ENCODE peak calls at places on chromosomes 3 and 15, in seven cellular contexts. One of them, this sample, is unnamed.
A peak's percentile ranks its signal among the peaks of the same experiment; 100 is the strongest.

GRCh38 chr3:18424213-18424861 is 802 bp downstream of the SATB1 start:
- DNase-seq in CD4-positive, alpha-beta T cell: no peak
- DNase-seq in suprapubic skin: peak; percentile 55
- DNase-seq in GM10248: peak; percentile 18
- DNase-seq in A549: no peak
- DNase-seq in PC-9: no peak
- DNase-seq in natural killer cell: peak; percentile 21
- DNase-seq in this sample: no peak

GRCh38 chr15:99955181-99955525 is 221.9 kb upstream of the LYSMD4 start:
- DNase-seq in natural killer cell: no peak
- DNase-seq in A549: no peak
- DNase-seq in suprapubic skin: peak; percentile 33
- DNase-seq in CD4-positive, alpha-beta T cell: no peak
- DNase-seq in PC-9: no peak
- DNase-seq in GM10248: peak; percentile 3
- DNase-seq in this sample: no peak

GRCh38 chr3:169929830-169930519 is 18.6 kb downstream of the SAMD7 start:
- DNase-seq in natural killer cell: no peak
- DNase-seq in GM10248: peak; percentile 45
- DNase-seq in PC-9: no peak
- DNase-seq in suprapubic skin: no peak
- DNase-seq in CD4-positive, alpha-beta T cell: no peak
- DNase-seq in A549: no peak
- DNase-seq in this sample: no peak

GRCh38 chr15:59997070-59997701 is 6.9 kb upstream of the FOXB1 start:
- DNase-seq in CD4-positive, alpha-beta T cell: peak; percentile 57
- DNase-seq in suprapubic skin: no peak
- DNase-seq in A549: no peak
- DNase-seq in PC-9: peak; percentile 45
- DNase-seq in natural killer cell: no peak
- DNase-seq in GM10248: peak; percentile 78
- DNase-seq in this sample: no peak

GRCh38 chr15:52262364-52262763 is 33.2 kb downstream of the MYO5C start:
- DNase-seq in PC-9: no peak
- DNase-seq in suprapubic skin: no peak
- DNase-seq in GM10248: peak; percentile 27
- DNase-seq in A549: no peak
- DNase-seq in natural killer cell: no peak
- DNase-seq in CD4-positive, alpha-beta T cell: no peak
- DNase-seq in this sample: no peak

GRCh38 chr3:158961911-158962310 is 160.1 kb downstream of the MFSD1 start:
- DNase-seq in natural killer cell: no peak
- DNase-seq in CD4-positive, alpha-beta T cell: no peak
- DNase-seq in GM10248: no peak
- DNase-seq in suprapubic skin: no peak
- DNase-seq in PC-9: no peak
- DNase-seq in A549: no peak
- DNase-seq in this sample: no peak

GRCh38 chr15:52193791-52194190 is 2.6 kb upstream of the GNB5 start:
- DNase-seq in PC-9: no peak
- DNase-seq in suprapubic skin: no peak
- DNase-seq in CD4-positive, alpha-beta T cell: no peak
- DNase-seq in A549: no peak
- DNase-seq in natural killer cell: no peak
- DNase-seq in GM10248: no peak
- DNase-seq in this sample: no peak

GRCh38 chr3:12041476-12041875 is 37.3 kb downstream of the SYN2 start:
- DNase-seq in CD4-positive, alpha-beta T cell: no peak
- DNase-seq in GM10248: no peak
- DNase-seq in PC-9: no peak
- DNase-seq in A549: no peak
- DNase-seq in natural killer cell: no peak
- DNase-seq in suprapubic skin: no peak
- DNase-seq in this sample: no peak

GRCh38 chr3:50139718-50140423 is 15.3 kb upstream of the SEMA3F start:
- DNase-seq in natural killer cell: no peak
- DNase-seq in suprapubic skin: no peak
- DNase-seq in A549: no peak
- DNase-seq in GM10248: no peak
- DNase-seq in CD4-positive, alpha-beta T cell: no peak
- DNase-seq in PC-9: no peak
- DNase-seq in this sample: no peak

GRCh38 chr3:12993022-12993622 is 80.1 kb downstream of the IQSEC1 start:
- DNase-seq in PC-9: peak; percentile 56
- DNase-seq in CD4-positive, alpha-beta T cell: no peak
- DNase-seq in suprapubic skin: peak; percentile 67
- DNase-seq in natural killer cell: no peak
- DNase-seq in GM10248: no peak
- DNase-seq in A549: no peak
- DNase-seq in this sample: no peak

GRCh38 chr3:129517516-129517915 is 10.9 kb upstream of the RHO start:
- DNase-seq in PC-9: no peak
- DNase-seq in CD4-positive, alpha-beta T cell: no peak
- DNase-seq in A549: no peak
- DNase-seq in suprapubic skin: no peak
- DNase-seq in natural killer cell: no peak
- DNase-seq in GM10248: no peak
- DNase-seq in this sample: no peak

GRCh38 chr15:68228971-68229385 is 550 bp downstream of the CLN6 start:
- DNase-seq in suprapubic skin: peak; percentile 77
- DNase-seq in GM10248: peak; percentile 33
- DNase-seq in A549: peak; percentile 19
- DNase-seq in CD4-positive, alpha-beta T cell: no peak
- DNase-seq in natural killer cell: no peak
- DNase-seq in PC-9: no peak
- DNase-seq in this sample: no peak

GRCh38 chr15:68231102-68231818 is 1.7 kb upstream of the CLN6 start:
- DNase-seq in PC-9: no peak
- DNase-seq in natural killer cell: no peak
- DNase-seq in GM10248: no peak
- DNase-seq in suprapubic skin: peak; percentile 55
- DNase-seq in A549: no peak
- DNase-seq in CD4-positive, alpha-beta T cell: no peak
- DNase-seq in this sample: peak; percentile 61

GRCh38 chr15:68230157-68231100 is 901 bp upstream of the CLN6 start:
- DNase-seq in suprapubic skin: peak; percentile 69
- DNase-seq in CD4-positive, alpha-beta T cell: no peak
- DNase-seq in natural killer cell: no peak
- DNase-seq in A549: no peak
- DNase-seq in GM10248: no peak
- DNase-seq in PC-9: no peak
- DNase-seq in this sample: peak; percentile 57

GRCh38 chr15:68228143-68228970 is 1.2 kb downstream of the CLN6 start:
- DNase-seq in PC-9: no peak
- DNase-seq in A549: peak; percentile 26
- DNase-seq in CD4-positive, alpha-beta T cell: no peak
- DNase-seq in suprapubic skin: peak; percentile 56
- DNase-seq in GM10248: no peak
- DNase-seq in natural killer cell: no peak
- DNase-seq in this sample: peak; percentile 62

GRCh38 chr15:68229386-68230156 is at the start of gene CLN6:
- DNase-seq in GM10248: peak; percentile 95
- DNase-seq in A549: peak; percentile 83
- DNase-seq in natural killer cell: peak; percentile 77
- DNase-seq in PC-9: peak; percentile 79
- DNase-seq in suprapubic skin: peak; percentile 88
- DNase-seq in CD4-positive, alpha-beta T cell: peak; percentile 81
- DNase-seq in this sample: peak; percentile 88
- TF ChIP-seq CTCF in GM10248: no peak
- TF ChIP-seq CTCF in A549: no peak
- TF ChIP-seq CTCF in natural killer cell: no peak
- TF ChIP-seq CTCF in PC-9: no peak
- TF ChIP-seq CTCF in suprapubic skin: no peak
- TF ChIP-seq CTCF in CD4-positive, alpha-beta T cell: no peak
- TF ChIP-seq CTCF in this sample: no peak

GRCh38 chr3:183087184-183087583 is 12.1 kb downstream of the MCCC1 start:
- DNase-seq in A549: no peak
- DNase-seq in CD4-positive, alpha-beta T cell: no peak
- DNase-seq in GM10248: no peak
- DNase-seq in natural killer cell: no peak
- DNase-seq in PC-9: no peak
- DNase-seq in suprapubic skin: no peak
- DNase-seq in this sample: no peak

GRCh38 chr3:183082355-183082915 is 16.9 kb downstream of the MCCC1 start:
- DNase-seq in CD4-positive, alpha-beta T cell: no peak
- DNase-seq in suprapubic skin: no peak
- DNase-seq in natural killer cell: no peak
- DNase-seq in A549: no peak
- DNase-seq in PC-9: no peak
- DNase-seq in GM10248: no peak
- DNase-seq in this sample: no peak

GRCh38 chr3:183081459-183082183 is 17.7 kb downstream of the MCCC1 start:
- DNase-seq in natural killer cell: no peak
- DNase-seq in PC-9: no peak
- DNase-seq in GM10248: no peak
- DNase-seq in suprapubic skin: no peak
- DNase-seq in CD4-positive, alpha-beta T cell: no peak
- DNase-seq in A549: no peak
- DNase-seq in this sample: no peak

GRCh38 chr3:183080628-183081027 is 18.7 kb downstream of the MCCC1 start:
- DNase-seq in CD4-positive, alpha-beta T cell: no peak
- DNase-seq in natural killer cell: no peak
- DNase-seq in A549: no peak
- DNase-seq in PC-9: no peak
- DNase-seq in suprapubic skin: no peak
- DNase-seq in GM10248: no peak
- DNase-seq in this sample: no peak

DNA sequence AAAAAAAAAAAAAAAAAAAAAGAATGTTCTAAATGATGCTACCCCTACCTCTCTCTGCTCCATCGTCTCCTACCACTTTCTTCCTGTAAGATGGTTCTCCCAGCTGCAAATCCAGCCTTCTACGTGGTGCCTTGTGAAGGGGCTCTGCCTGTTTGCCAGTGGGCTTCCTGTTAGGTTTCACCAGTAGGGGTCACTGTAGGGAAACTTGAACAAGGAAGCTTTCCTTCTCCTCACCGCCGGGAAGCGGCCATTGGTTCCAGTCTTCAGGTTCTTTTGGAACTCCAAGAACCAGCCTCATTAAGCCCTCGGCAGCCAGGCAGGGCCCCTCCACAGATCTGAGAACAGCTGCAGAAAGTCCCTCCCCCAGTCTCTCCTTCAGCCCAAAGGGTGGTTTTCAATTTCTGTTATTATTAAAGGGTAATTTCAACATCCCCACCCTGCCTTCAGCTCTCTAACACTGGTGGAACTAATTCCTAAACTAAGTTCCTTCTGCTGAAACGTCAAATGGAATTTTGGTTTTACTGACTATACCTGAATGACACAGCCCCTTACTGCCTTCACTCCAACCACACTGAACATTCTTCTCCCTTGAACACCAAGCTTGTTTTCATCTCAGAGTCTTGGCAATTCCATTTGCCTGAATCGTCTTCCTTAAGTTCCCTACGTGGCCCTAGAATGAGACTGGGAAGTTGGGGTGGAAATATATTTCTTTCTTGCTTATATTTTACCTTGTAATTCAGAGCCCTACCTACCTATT is 13.5 kb downstream of the MCCC1 start:
- DNase-seq in CD4-positive, alpha-beta T cell: no peak
- DNase-seq in suprapubic skin: no peak
- DNase-seq in A549: peak; percentile 21
- DNase-seq in natural killer cell: no peak
- DNase-seq in GM10248: no peak
- DNase-seq in PC-9: no peak
- DNase-seq in this sample: no peak
- TF ChIP-seq CTCF in CD4-positive, alpha-beta T cell: peak; percentile 60
- TF ChIP-seq CTCF in suprapubic skin: no peak
- TF ChIP-seq CTCF in A549: peak; percentile 24
- TF ChIP-seq CTCF in natural killer cell: no peak
- TF ChIP-seq CTCF in GM10248: peak; percentile 39
- TF ChIP-seq CTCF in PC-9: peak; percentile 62
- TF ChIP-seq CTCF in this sample: peak; percentile 68

GRCh38 chr3:47781685-47782537 is at the start of gene SMARCC1:
- DNase-seq in PC-9: peak; percentile 97
- DNase-seq in natural killer cell: peak; percentile 95
- DNase-seq in A549: peak; percentile 96
- DNase-seq in suprapubic skin: peak; percentile 98
- DNase-seq in GM10248: peak; percentile 98
- DNase-seq in CD4-positive, alpha-beta T cell: peak; percentile 97
- DNase-seq in this sample: peak; percentile 99
- TF ChIP-seq CTCF in PC-9: no peak
- TF ChIP-seq CTCF in natural killer cell: no peak
- TF ChIP-seq CTCF in A549: no peak
- TF ChIP-seq CTCF in suprapubic skin: no peak
- TF ChIP-seq CTCF in GM10248: peak; percentile 6
- TF ChIP-seq CTCF in CD4-positive, alpha-beta T cell: no peak
- TF ChIP-seq CTCF in this sample: peak; percentile 33

DNA sequence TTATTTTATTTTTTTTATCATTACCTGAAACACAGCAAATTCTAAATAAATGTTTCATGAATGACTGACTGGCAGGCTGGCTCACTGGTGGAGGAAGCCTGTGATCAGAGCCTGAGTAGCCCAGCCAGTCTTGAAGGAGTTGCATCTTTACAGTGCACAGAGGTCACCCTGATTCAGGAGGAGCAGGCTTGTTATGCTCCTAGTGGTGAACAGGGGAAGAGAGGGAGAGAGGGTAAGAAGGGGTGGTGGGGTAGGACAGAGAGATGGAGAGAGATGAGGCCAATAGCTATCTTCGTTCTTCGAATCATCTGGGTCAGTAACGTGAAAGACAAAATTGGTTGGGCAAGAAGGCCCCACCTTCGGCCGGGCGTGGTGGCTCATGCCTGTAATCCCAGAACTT is 202.6 kb upstream of the MCTP2 start:
- DNase-seq in suprapubic skin: no peak
- DNase-seq in natural killer cell: no peak
- DNase-seq in GM10248: no peak
- DNase-seq in CD4-positive, alpha-beta T cell: no peak
- DNase-seq in A549: no peak
- DNase-seq in PC-9: no peak
- DNase-seq in this sample: no peak
- TF ChIP-seq CTCF in suprapubic skin: no peak
- TF ChIP-seq CTCF in natural killer cell: no peak
- TF ChIP-seq CTCF in GM10248: no peak
- TF ChIP-seq CTCF in CD4-positive, alpha-beta T cell: no peak
- TF ChIP-seq CTCF in A549: no peak
- TF ChIP-seq CTCF in PC-9: no peak
- TF ChIP-seq CTCF in this sample: no peak

GRCh38 chr3:134145183-134145582 is 105.5 kb downstream of the RYK start:
- DNase-seq in natural killer cell: no peak
- DNase-seq in suprapubic skin: no peak
- DNase-seq in A549: no peak
- DNase-seq in CD4-positive, alpha-beta T cell: no peak
- DNase-seq in PC-9: no peak
- DNase-seq in GM10248: no peak
- DNase-seq in this sample: no peak
- TF ChIP-seq CTCF in natural killer cell: no peak
- TF ChIP-seq CTCF in suprapubic skin: no peak
- TF ChIP-seq CTCF in A549: no peak
- TF ChIP-seq CTCF in CD4-positive, alpha-beta T cell: no peak
- TF ChIP-seq CTCF in PC-9: no peak
- TF ChIP-seq CTCF in GM10248: no peak
- TF ChIP-seq CTCF in this sample: peak; percentile 24

DNA sequence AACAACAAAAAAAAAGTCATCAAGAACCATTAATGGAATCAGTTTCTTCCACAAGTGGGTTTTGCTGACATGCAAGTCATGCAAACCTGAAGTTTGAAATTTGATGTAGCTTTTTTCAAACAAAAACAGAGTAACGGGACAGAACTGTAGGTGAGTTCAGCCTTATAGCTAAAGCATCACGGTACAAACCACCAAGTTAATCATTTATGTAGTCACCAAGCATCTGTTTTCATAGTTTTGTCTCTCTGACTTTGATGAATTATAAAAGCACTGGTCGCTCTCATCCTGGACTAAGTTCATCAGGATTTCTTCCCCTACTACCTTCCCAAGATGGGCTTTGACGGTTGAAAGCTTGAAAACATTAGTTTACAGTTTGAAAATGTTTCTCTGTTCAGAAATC is 117.0 kb upstream of the SAMMSON start:
- DNase-seq in A549: no peak
- DNase-seq in GM10248: no peak
- DNase-seq in natural killer cell: no peak
- DNase-seq in suprapubic skin: no peak
- DNase-seq in CD4-positive, alpha-beta T cell: no peak
- DNase-seq in PC-9: no peak
- DNase-seq in this sample: no peak
- TF ChIP-seq CTCF in A549: no peak
- TF ChIP-seq CTCF in GM10248: no peak
- TF ChIP-seq CTCF in natural killer cell: no peak
- TF ChIP-seq CTCF in suprapubic skin: no peak
- TF ChIP-seq CTCF in CD4-positive, alpha-beta T cell: no peak
- TF ChIP-seq CTCF in PC-9: no peak
- TF ChIP-seq CTCF in this sample: no peak